ENCODE peak calls at places on chromosomes 7 and 10, in nine cellular contexts. One of them, this sample, is unnamed.

GRCh38 chr7:149670288-149670687 is 103.1 kb downstream of the ZNF467 start:
- DNase-seq in T-helper 9 cell: no peak
- DNase-seq in Daoy: peak; percentile 72
- DNase-seq in mesothelial cell of epicardium: no peak
- DNase-seq in C1 segment of cervical spinal cord: peak; percentile 7
- DNase-seq in fibroblast of the conjunctiva: peak; percentile 44
- DNase-seq in cardiac muscle cell: peak; percentile 87
- DNase-seq in left kidney: no peak
- DNase-seq in NCI-H1092: peak; percentile 40
- DNase-seq in this sample: no peak

GRCh38 chr10:43047288-43047970 is 29.4 kb upstream of the RET start:
- DNase-seq in T-helper 9 cell: no peak
- DNase-seq in Daoy: no peak
- DNase-seq in mesothelial cell of epicardium: no peak
- DNase-seq in C1 segment of cervical spinal cord: no peak
- DNase-seq in fibroblast of the conjunctiva: no peak
- DNase-seq in cardiac muscle cell: no peak
- DNase-seq in left kidney: no peak
- DNase-seq in NCI-H1092: no peak
- DNase-seq in this sample: no peak

GRCh38 chr10:17737021-17737965 is 14.7 kb upstream of the TMEM236 start:
- DNase-seq in T-helper 9 cell: no peak
- DNase-seq in Daoy: no peak
- DNase-seq in mesothelial cell of epicardium: no peak
- DNase-seq in C1 segment of cervical spinal cord: no peak
- DNase-seq in fibroblast of the conjunctiva: peak; percentile 20
- DNase-seq in cardiac muscle cell: peak; percentile 65
- DNase-seq in left kidney: peak; percentile 26
- DNase-seq in NCI-H1092: no peak
- DNase-seq in this sample: no peak

GRCh38 chr10:12397931-12398330 is 48.6 kb downstream of the CAMK1D start:
- DNase-seq in T-helper 9 cell: no peak
- DNase-seq in Daoy: no peak
- DNase-seq in mesothelial cell of epicardium: no peak
- DNase-seq in C1 segment of cervical spinal cord: no peak
- DNase-seq in fibroblast of the conjunctiva: no peak
- DNase-seq in cardiac muscle cell: no peak
- DNase-seq in left kidney: no peak
- DNase-seq in NCI-H1092: no peak
- DNase-seq in this sample: no peak

GRCh38 chr10:76127984-76128589 is 696.7 kb downstream of the LRMDA start:
- DNase-seq in T-helper 9 cell: no peak
- DNase-seq in Daoy: no peak
- DNase-seq in mesothelial cell of epicardium: no peak
- DNase-seq in C1 segment of cervical spinal cord: no peak
- DNase-seq in fibroblast of the conjunctiva: no peak
- DNase-seq in cardiac muscle cell: peak; percentile 19
- DNase-seq in left kidney: peak; percentile 69
- DNase-seq in NCI-H1092: no peak
- DNase-seq in this sample: no peak

GRCh38 chr10:76428541-76429330 is 997.3 kb downstream of the LRMDA start:
- DNase-seq in T-helper 9 cell: no peak
- DNase-seq in Daoy: peak; percentile 39
- DNase-seq in mesothelial cell of epicardium: no peak
- DNase-seq in C1 segment of cervical spinal cord: no peak
- DNase-seq in fibroblast of the conjunctiva: peak; percentile 93
- DNase-seq in cardiac muscle cell: peak; percentile 96
- DNase-seq in left kidney: no peak
- DNase-seq in NCI-H1092: no peak
- DNase-seq in this sample: no peak

GRCh38 chr10:94274142-94274787 is 88.5 kb downstream of the NOC3L start:
- DNase-seq in T-helper 9 cell: no peak
- DNase-seq in Daoy: no peak
- DNase-seq in mesothelial cell of epicardium: no peak
- DNase-seq in C1 segment of cervical spinal cord: no peak
- DNase-seq in fibroblast of the conjunctiva: peak; percentile 6
- DNase-seq in cardiac muscle cell: peak; percentile 75
- DNase-seq in left kidney: no peak
- DNase-seq in NCI-H1092: no peak
- DNase-seq in this sample: no peak

GRCh38 chr10:99748823-99749451 is 16.9 kb downstream of the CUTC start:
- DNase-seq in T-helper 9 cell: no peak
- DNase-seq in Daoy: no peak
- DNase-seq in mesothelial cell of epicardium: no peak
- DNase-seq in C1 segment of cervical spinal cord: no peak
- DNase-seq in fibroblast of the conjunctiva: no peak
- DNase-seq in cardiac muscle cell: no peak
- DNase-seq in left kidney: no peak
- DNase-seq in NCI-H1092: no peak
- DNase-seq in this sample: no peak

GRCh38 chr7:106813705-106814305 is 51.3 kb upstream of the PIK3CG start:
- DNase-seq in T-helper 9 cell: no peak
- DNase-seq in Daoy: no peak
- DNase-seq in mesothelial cell of epicardium: no peak
- DNase-seq in C1 segment of cervical spinal cord: no peak
- DNase-seq in fibroblast of the conjunctiva: no peak
- DNase-seq in cardiac muscle cell: peak; percentile 12
- DNase-seq in left kidney: no peak
- DNase-seq in NCI-H1092: no peak
- DNase-seq in this sample: no peak

GRCh38 chr7:42907316-42907715 is 4.6 kb downstream of the C7orf25 start:
- DNase-seq in T-helper 9 cell: no peak
- DNase-seq in Daoy: no peak
- DNase-seq in mesothelial cell of epicardium: no peak
- DNase-seq in C1 segment of cervical spinal cord: no peak
- DNase-seq in fibroblast of the conjunctiva: no peak
- DNase-seq in cardiac muscle cell: peak; percentile 38
- DNase-seq in left kidney: peak; percentile 28
- DNase-seq in NCI-H1092: no peak
- DNase-seq in this sample: no peak

GRCh38 chr10:100788027-100788900 is 42.9 kb downstream of the PAX2 start:
- DNase-seq in T-helper 9 cell: no peak
- DNase-seq in Daoy: no peak
- DNase-seq in mesothelial cell of epicardium: no peak
- DNase-seq in C1 segment of cervical spinal cord: no peak
- DNase-seq in fibroblast of the conjunctiva: no peak
- DNase-seq in cardiac muscle cell: no peak
- DNase-seq in left kidney: peak; percentile 47
- DNase-seq in NCI-H1092: no peak
- DNase-seq in this sample: no peak

GRCh38 chr10:16770646-16771045 is 46.6 kb downstream of the RSU1 start:
- DNase-seq in T-helper 9 cell: no peak
- DNase-seq in Daoy: no peak
- DNase-seq in mesothelial cell of epicardium: no peak
- DNase-seq in C1 segment of cervical spinal cord: no peak
- DNase-seq in fibroblast of the conjunctiva: no peak
- DNase-seq in cardiac muscle cell: no peak
- DNase-seq in left kidney: no peak
- DNase-seq in NCI-H1092: no peak
- DNase-seq in this sample: no peak

GRCh38 chr10:85377009-85377408 is 989.6 kb downstream of the GRID1 start:
- DNase-seq in T-helper 9 cell: no peak
- DNase-seq in Daoy: no peak
- DNase-seq in mesothelial cell of epicardium: no peak
- DNase-seq in C1 segment of cervical spinal cord: no peak
- DNase-seq in fibroblast of the conjunctiva: no peak
- DNase-seq in cardiac muscle cell: no peak
- DNase-seq in left kidney: no peak
- DNase-seq in NCI-H1092: no peak
- DNase-seq in this sample: no peak